ENCODE peak calls at places on chromosomes 5 and 9, in ten cellular contexts. D is WERI-Rb-1, K is astrocyte, A is lung, B is ovary, U is BE2C, E is left ventricle myocardium inferior, P is prostate gland, F is HCT116, O is uterus. J is an unnamed sample.

GRCh38 chr5:179860301-179860700 is 1.7 kb upstream of the MRNIP start:
- DNase-seq in D (no peak), K (no peak), A (no peak), B (no peak), U (no peak), E (no peak), P (no peak), F (no peak), O (no peak), J (no peak)

GRCh38 chr5:118561971-118562370 is 426.4 kb downstream of the DTWD2 start:
- DNase-seq in D (no peak), K (no peak), A (no peak), B (no peak), U (no peak), E (peak; percentile 36), P (no peak), F (no peak), O (no peak), J (no peak)

GRCh38 chr5:17190242-17190778 is 27.1 kb upstream of the BASP1 start:
- DNase-seq in D (no peak), K (peak; percentile 54), A (no peak), B (no peak), U (no peak), E (no peak), P (peak; percentile 17), F (peak; percentile 46), O (peak; percentile 53), J (peak; percentile 81)

GRCh38 chr5:40291338-40291737 is 388.4 kb upstream of the PTGER4 start:
- DNase-seq in D (no peak), K (peak; percentile 75), A (no peak), B (no peak), U (no peak), E (no peak), P (no peak), F (no peak), O (no peak), J (no peak)

GRCh38 chr5:32613050-32613672 is 27.8 kb downstream of the SUB1 start:
- DNase-seq in D (peak; percentile 83), K (peak; percentile 53), A (peak; percentile 84), B (peak; percentile 84), U (peak; percentile 81), E (peak; percentile 77), P (peak; percentile 67), F (peak; percentile 64), O (peak; percentile 79), J (no peak)

GRCh38 chr5:134255418-134256150 is 29.7 kb upstream of the PPP2CA start:
- DNase-seq in D (no peak), K (peak; percentile 73), A (no peak), B (no peak), U (no peak), E (no peak), P (no peak), F (no peak), O (no peak), J (no peak)

GRCh38 chr5:172607213-172607793 is 33.8 kb upstream of the NEURL1B start:
- DNase-seq in D (no peak), K (no peak), A (no peak), B (no peak), U (no peak), E (peak; percentile 76), P (no peak), F (no peak), O (peak; percentile 57), J (no peak)

GRCh38 chr9:137297060-137297664 is 4.9 kb downstream of the NRARP start:
- DNase-seq in D (peak; percentile 21), K (no peak), A (no peak), B (no peak), U (no peak), E (no peak), P (no peak), F (no peak), O (no peak), J (no peak)

GRCh38 chr5:43771611-43772031 is 168.6 kb downstream of the NNT start:
- DNase-seq in D (no peak), K (no peak), A (no peak), B (no peak), U (no peak), E (no peak), P (no peak), F (no peak), O (no peak), J (no peak)

GRCh38 chr5:107618233-107618632 is 52.5 kb downstream of the EFNA5 start:
- DNase-seq in D (no peak), K (peak; percentile 30), A (no peak), B (no peak), U (no peak), E (no peak), P (no peak), F (no peak), O (no peak), J (no peak)

GRCh38 chr5:22591461-22591860 is 261.7 kb downstream of the CDH12 start:
- DNase-seq in D (no peak), K (no peak), A (no peak), B (no peak), U (no peak), E (no peak), P (no peak), F (no peak), O (no peak), J (no peak)

GRCh38 chr5:172361566-172362238 is 78.1 kb upstream of the UBTD2 start:
- DNase-seq in D (no peak), K (peak; percentile 88), A (no peak), B (no peak), U (no peak), E (no peak), P (no peak), F (peak; percentile 48), O (no peak), J (peak; percentile 96)

GRCh38 chr9:137742698-137743097 is 123.9 kb downstream of the EHMT1 start:
- DNase-seq in D (no peak), K (no peak), A (no peak), B (no peak), U (peak; percentile 65), E (peak; percentile 31), P (no peak), F (no peak), O (no peak), J (no peak)

GRCh38 chr5:96370981-96371380 is 62.1 kb downstream of the PCSK1 start:
- DNase-seq in D (no peak), K (no peak), A (no peak), B (no peak), U (no peak), E (no peak), P (no peak), F (no peak), O (no peak), J (no peak)

GRCh38 chr9:75198436-75198835 is 110.1 kb downstream of the OSTF1 start:
- DNase-seq in D (no peak), K (no peak), A (no peak), B (no peak), U (peak; percentile 29), E (no peak), P (no peak), F (no peak), O (no peak), J (no peak)
- TF ChIP-seq CTCF in D (peak; percentile 46), K (no peak), A (no peak), B (no peak), U (peak; percentile 53), E (no peak), P (no peak), F (no peak), O (no peak), J (peak; percentile 13)

DNA sequence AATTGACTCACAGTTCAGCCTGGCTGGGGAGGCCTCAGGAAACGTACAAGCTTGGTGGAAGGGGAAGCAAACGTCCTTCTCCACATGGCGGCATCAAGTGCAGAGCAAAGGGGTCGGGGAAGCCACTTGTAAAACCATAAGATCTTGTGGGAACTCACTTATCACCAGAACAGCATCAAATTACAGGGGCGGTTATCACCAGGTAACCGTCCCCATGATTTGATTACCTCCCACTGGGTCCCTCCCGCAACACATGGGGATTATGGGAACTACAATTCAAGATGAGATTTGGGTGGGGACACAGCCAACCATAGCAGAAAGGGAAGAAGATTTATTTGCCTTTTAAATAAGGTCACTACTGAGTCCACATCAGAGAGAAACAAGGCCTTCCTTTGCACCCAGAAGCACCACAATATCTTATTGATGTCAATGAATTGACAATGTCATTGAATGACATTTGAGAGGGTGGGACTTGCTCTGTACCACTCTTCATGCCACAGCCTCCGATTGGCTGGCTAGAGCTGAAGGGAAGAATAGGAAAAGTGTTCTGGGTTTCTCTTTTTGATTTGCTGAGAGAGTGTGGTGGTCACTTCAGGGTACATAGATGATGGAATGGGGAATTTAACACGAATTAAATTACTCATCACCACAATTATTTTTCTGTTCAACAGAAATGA is 11.0 kb downstream of the SKP2 start:
- DNase-seq in D (no peak), K (no peak), A (no peak), B (no peak), U (no peak), E (no peak), P (no peak), F (no peak), O (no peak), J (no peak)
- H3K36me3 ChIP-seq in D (peaks cover 100% of the 10 kb centered on the region), K (peaks cover 40% of the 10 kb centered on the region), A (peaks cover 28% of the 10 kb centered on the region), B (no peaks in the 10 kb centered on the region), U (peaks cover 89% of the 10 kb centered on the region), E (peaks cover 77% of the 10 kb centered on the region), P (peaks cover 4% of the 10 kb centered on the region), F (peaks cover 32% of the 10 kb centered on the region), O (no peaks in the 10 kb centered on the region), J (peaks cover 18% of the 10 kb centered on the region)

GRCh38 chr5:151191661-151192060 is 32.2 kb downstream of the CCDC69 start:
- DNase-seq in D (no peak), K (no peak), A (peak; percentile 26), B (no peak), U (no peak), E (no peak), P (no peak), F (no peak), O (no peak), J (no peak)

GRCh38 chr5:151192626-151193025 is 31.3 kb downstream of the CCDC69 start:
- DNase-seq in D (no peak), K (no peak), A (no peak), B (no peak), U (no peak), E (no peak), P (no peak), F (no peak), O (no peak), J (no peak)

GRCh38 chr5:151186538-151186937 is 29.0 kb upstream of the ANXA6 start:
- DNase-seq in D (no peak), K (no peak), A (no peak), B (no peak), U (no peak), E (no peak), P (no peak), F (no peak), O (peak; percentile 4), J (no peak)

GRCh38 chr5:151186052-151186451 is 28.5 kb upstream of the ANXA6 start:
- DNase-seq in D (no peak), K (no peak), A (no peak), B (no peak), U (no peak), E (no peak), P (no peak), F (no peak), O (peak; percentile 6), J (no peak)

GRCh38 chr5:151189151-151189550 is 31.6 kb upstream of the ANXA6 start:
- DNase-seq in D (no peak), K (no peak), A (no peak), B (no peak), U (no peak), E (no peak), P (no peak), F (no peak), O (no peak), J (no peak)
- H3K27me3 ChIP-seq in D (no peaks in the 10 kb centered on the region), K (no peaks in the 10 kb centered on the region), A (no peaks in the 10 kb centered on the region), B (no peaks in the 10 kb centered on the region), U (no peaks in the 10 kb centered on the region), E (no peaks in the 10 kb centered on the region), P (no peaks in the 10 kb centered on the region), F (no peaks in the 10 kb centered on the region), O (no peaks in the 10 kb centered on the region), J (no peaks in the 10 kb centered on the region)

GRCh38 chr5:140075371-140075770 is 32.3 kb upstream of the NRG2 start:
- DNase-seq in D (no peak), K (no peak), A (no peak), B (no peak), U (no peak), E (no peak), P (no peak), F (no peak), O (no peak), J (peak; percentile 4)
- TF ChIP-seq CTCF in D (no peak), K (peak; percentile 18), A (no peak), B (no peak), U (peak; percentile 19), E (peak; percentile 29), P (peak; percentile 29), F (peak; percentile 58), O (no peak), J (no peak)